ENCODE peak calls at places on chromosomes 4 and X, in five cellular contexts. V is cerebellum, O is HCT116, B is fibroblast of mammary gland, W is ELR. H is an unnamed sample.

GRCh38 chrX:18701621-18702361 is 5.7 kb upstream of the PPEF1 start:
- DNase-seq in O (no peak), B (peak), V (no peak), W (no peak), H (peak)

GRCh38 chrX:49230500-49231232 is 2.5 kb downstream of the CACNA1F start:
- DNase-seq in V (peak), B (peak), W (no peak), O (no peak), H (peak)

GRCh38 chrX:114626323-114626722 is 42.4 kb downstream of the HTR2C start:
- DNase-seq in B (peak), W (no peak), V (no peak), O (no peak), H (no peak)

GRCh38 chr4:73707269-73707875 is 33.0 kb upstream of the CXCL8 start:
- DNase-seq in B (no peak), O (no peak), V (no peak), W (peak), H (peak)

GRCh38 chrX:121581885-121582284 is 534.5 kb downstream of the GLUD2 start:
- DNase-seq in W (no peak), O (no peak), V (no peak), B (no peak), H (peak)

GRCh38 chr4:56799824-56800756 is 21.4 kb downstream of the SPINK2 start:
- DNase-seq in B (peak), V (peak), O (peak), W (peak), H (peak)

GRCh38 chrX:31223817-31224216 is 152.0 kb upstream of the FTHL17 start:
- DNase-seq in V (no peak), B (peak), O (no peak), W (peak), H (peak)

GRCh38 chrX:37545066-37545465 is 26.4 kb upstream of the LANCL3 start:
- DNase-seq in B (no peak), W (no peak), O (no peak), V (no peak), H (no peak)

GRCh38 chr4:52172166-52172565 is 121.1 kb downstream of the SPATA18 start:
- DNase-seq in W (no peak), V (no peak), B (peak), O (no peak), H (no peak)